ENCODE peak calls at places on chromosomes 7 and 10, in ten cellular contexts. T is head of caudate nucleus; A is activated T-helper 1 cell treated with anti-CD3 and anti-CD28 coated beads, Interleukin-12 subunit alpha, Interleukin-12 subunit beta, Interleukin-2, Interleukin-4 antibody, amounts not matched to agents 30 ng/mL and 10 ng/mL and 1 ng/mL, durations not matched to agents 14 hours and 24 hours and 36 hours; D is NCI-H1417; Y is GM23338; N is hypothalamus; K is T-helper 9 cell; Z is RCC 7860; S is nucleus accumbens; P is Daoy. V is an unnamed sample.

GRCh38 chr7:158057446-158057845 is 530.2 kb downstream of the PTPRN2 start:
- DNase-seq in Z (no peak), Y (no peak), D (no peak), S (no peak), T (no peak), K (no peak), N (no peak), A (no peak), P (no peak), V (no peak)

GRCh38 chr10:119360181-119360921 is 153.0 kb downstream of the GRK5 start:
- DNase-seq in T (no peak), Y (no peak), S (no peak), P (no peak), D (no peak), A (peak), K (no peak), Z (no peak), N (no peak), V (no peak)

GRCh38 chr7:134966691-134967090 is 19.6 kb upstream of the AGBL3 start:
- DNase-seq in T (no peak), N (no peak), Y (no peak), K (no peak), A (no peak), S (no peak), D (peak), P (no peak), Z (no peak), V (no peak)

GRCh38 chr10:72171175-72171630 is 44.6 kb upstream of the ANAPC16 start:
- DNase-seq in K (no peak), Y (no peak), A (no peak), N (no peak), Z (peak), D (no peak), S (no peak), T (no peak), P (peak), V (peak)

GRCh38 chr7:12729112-12729511 is 41.7 kb downstream of the ARL4A start:
- DNase-seq in Y (peak), Z (no peak), P (peak), S (no peak), A (no peak), T (peak), D (peak), K (no peak), N (peak), V (peak)

GRCh38 chr10:118592675-118593330 is 2.6 kb downstream of the PRLHR start:
- DNase-seq in P (no peak), Y (no peak), Z (no peak), N (no peak), A (no peak), S (no peak), T (no peak), D (peak), K (no peak), V (no peak)

GRCh38 chr10:100655760-100656421 is 89.5 kb upstream of the PAX2 start:
- DNase-seq in K (no peak), P (no peak), T (no peak), N (no peak), A (no peak), S (no peak), D (no peak), Y (no peak), Z (no peak), V (no peak)

GRCh38 chr7:105799006-105799405 is 77.4 kb downstream of the ATXN7L1 start:
- DNase-seq in D (no peak), S (no peak), T (no peak), P (no peak), Y (peak), Z (no peak), A (no peak), K (no peak), N (no peak), V (no peak)

GRCh38 chr7:44914992-44915607 is 29.8 kb upstream of the PURB start:
- DNase-seq in S (no peak), Y (no peak), D (no peak), A (peak), N (no peak), P (no peak), T (no peak), K (peak), Z (no peak), V (no peak)

GRCh38 chr10:94320285-94320914 is 42.3 kb downstream of the NOC3L start:
- DNase-seq in N (peak), K (peak), P (peak), Z (peak), A (peak), D (peak), T (peak), S (peak), Y (peak), V (peak)

GRCh38 chr10:16945566-16945965 is 128.3 kb upstream of the RSU1 start:
- DNase-seq in K (no peak), A (no peak), T (no peak), P (peak), S (no peak), Z (no peak), D (no peak), Y (no peak), N (no peak), V (peak)

GRCh38 chr10:78973901-78974408 is 94.8 kb upstream of the ZMIZ1 start:
- DNase-seq in K (peak), T (peak), N (peak), P (peak), S (peak), D (peak), Y (peak), A (no peak), Z (peak), V (peak)

GRCh38 chr7:141225916-141226618 is 152.2 kb downstream of the TMEM178B start:
- DNase-seq in N (no peak), D (no peak), T (peak), A (no peak), Z (no peak), K (no peak), S (no peak), Y (no peak), P (no peak), V (no peak)

GRCh38 chr10:117461766-117462423 is 80.7 kb upstream of the EMX2 start:
- DNase-seq in D (peak), A (no peak), K (no peak), Y (no peak), S (no peak), T (no peak), P (peak), N (no peak), Z (peak), V (peak)

GRCh38 chr7:151366141-151366871 is 24.7 kb downstream of the NUB1 start:
- DNase-seq in P (no peak), K (no peak), S (no peak), T (no peak), Y (no peak), N (no peak), A (no peak), Z (no peak), D (no peak), V (no peak)

GRCh38 chr7:120931243-120931642 is 19.3 kb upstream of the ING3 start:
- DNase-seq in N (no peak), P (no peak), S (no peak), Z (no peak), D (no peak), A (no peak), T (no peak), K (no peak), Y (no peak), V (no peak)

GRCh38 chr10:76644481-76644880 is 993.1 kb downstream of the KCNMA1 start:
- DNase-seq in K (no peak), S (no peak), Y (no peak), P (no peak), A (no peak), D (no peak), T (no peak), N (no peak), Z (peak), V (no peak)

V was measured in MG63.